ENCODE peak calls at places on chromosomes 4 and X, in eight cellular contexts. One of them, this sample, is unnamed.

GRCh38 chr4:119099227-119099910 is 36.3 kb upstream of the MYOZ2 start:
- DNase-seq in HepG2: no peak
- DNase-seq in sigmoid colon: no peak
- DNase-seq in GM12878: no peak
- DNase-seq in suprapubic skin: no peak
- DNase-seq in breast epithelium: no peak
- DNase-seq in upper lobe of left lung: no peak
- DNase-seq in K562: no peak
- DNase-seq in this sample: no peak

GRCh38 chr4:16125571-16126445 is 42.0 kb upstream of the PROM1 start:
- DNase-seq in upper lobe of left lung: no peak
- DNase-seq in GM12878: no peak
- DNase-seq in HepG2: no peak
- DNase-seq in sigmoid colon: no peak
- DNase-seq in suprapubic skin: no peak
- DNase-seq in K562: no peak
- DNase-seq in breast epithelium: no peak
- DNase-seq in this sample: no peak

GRCh38 chr4:47711183-47711582 is 126.7 kb downstream of the CORIN start:
- DNase-seq in upper lobe of left lung: no peak
- DNase-seq in K562: no peak
- DNase-seq in HepG2: no peak
- DNase-seq in breast epithelium: no peak
- DNase-seq in sigmoid colon: no peak
- DNase-seq in suprapubic skin: no peak
- DNase-seq in GM12878: no peak
- DNase-seq in this sample: no peak

GRCh38 chrX:47637546-47638195 is 7.9 kb upstream of the CFP start:
- DNase-seq in breast epithelium: no peak
- DNase-seq in suprapubic skin: no peak
- DNase-seq in K562: peak
- DNase-seq in HepG2: no peak
- DNase-seq in GM12878: no peak
- DNase-seq in upper lobe of left lung: peak
- DNase-seq in sigmoid colon: no peak
- DNase-seq in this sample: peak

GRCh38 chr4:95153182-95153581 is 395.4 kb downstream of the BMPR1B start:
- DNase-seq in sigmoid colon: no peak
- DNase-seq in suprapubic skin: no peak
- DNase-seq in upper lobe of left lung: no peak
- DNase-seq in HepG2: no peak
- DNase-seq in GM12878: no peak
- DNase-seq in K562: no peak
- DNase-seq in breast epithelium: no peak
- DNase-seq in this sample: no peak

GRCh38 chr4:147733614-147734344 is 1.9 kb downstream of the ARHGAP10 start:
- DNase-seq in HepG2: no peak
- DNase-seq in K562: no peak
- DNase-seq in sigmoid colon: no peak
- DNase-seq in upper lobe of left lung: no peak
- DNase-seq in breast epithelium: no peak
- DNase-seq in GM12878: no peak
- DNase-seq in suprapubic skin: no peak
- DNase-seq in this sample: no peak

GRCh38 chr4:108783666-108784463 is 21.0 kb upstream of the ETNPPL start:
- DNase-seq in upper lobe of left lung: no peak
- DNase-seq in sigmoid colon: no peak
- DNase-seq in breast epithelium: no peak
- DNase-seq in suprapubic skin: no peak
- DNase-seq in GM12878: no peak
- DNase-seq in K562: no peak
- DNase-seq in HepG2: peak
- DNase-seq in this sample: no peak

GRCh38 chrX:72120798-72121197 is 10.9 kb downstream of the RTL5 start:
- DNase-seq in HepG2: no peak
- DNase-seq in GM12878: no peak
- DNase-seq in K562: no peak
- DNase-seq in breast epithelium: no peak
- DNase-seq in upper lobe of left lung: no peak
- DNase-seq in sigmoid colon: peak
- DNase-seq in suprapubic skin: no peak
- DNase-seq in this sample: no peak

GRCh38 chrX:119758682-119759332 is 419 bp downstream of the SOWAHD start:
- DNase-seq in suprapubic skin: no peak
- DNase-seq in K562: peak
- DNase-seq in upper lobe of left lung: peak
- DNase-seq in sigmoid colon: no peak
- DNase-seq in breast epithelium: no peak
- DNase-seq in HepG2: no peak
- DNase-seq in GM12878: no peak
- DNase-seq in this sample: peak

GRCh38 chr4:166594326-166594946 is 639.9 kb downstream of the SPOCK3 start:
- DNase-seq in suprapubic skin: no peak
- DNase-seq in upper lobe of left lung: no peak
- DNase-seq in HepG2: peak
- DNase-seq in GM12878: peak
- DNase-seq in breast epithelium: no peak
- DNase-seq in sigmoid colon: no peak
- DNase-seq in K562: no peak
- DNase-seq in this sample: peak

GRCh38 chrX:151697537-151697936 is 2.3 kb downstream of the PRRG3 start:
- DNase-seq in breast epithelium: no peak
- DNase-seq in GM12878: no peak
- DNase-seq in K562: no peak
- DNase-seq in HepG2: no peak
- DNase-seq in upper lobe of left lung: no peak
- DNase-seq in sigmoid colon: peak
- DNase-seq in suprapubic skin: no peak
- DNase-seq in this sample: no peak

GRCh38 chr4:102794999-102795398 is 32.4 kb downstream of the UBE2D3 start:
- DNase-seq in HepG2: no peak
- DNase-seq in GM12878: no peak
- DNase-seq in suprapubic skin: no peak
- DNase-seq in breast epithelium: no peak
- DNase-seq in K562: no peak
- DNase-seq in sigmoid colon: no peak
- DNase-seq in upper lobe of left lung: no peak
- DNase-seq in this sample: no peak

GRCh38 chrX:118853596-118853995 is 30.0 kb downstream of the ZCCHC12 start:
- DNase-seq in GM12878: no peak
- DNase-seq in breast epithelium: no peak
- DNase-seq in upper lobe of left lung: no peak
- DNase-seq in suprapubic skin: no peak
- DNase-seq in sigmoid colon: no peak
- DNase-seq in K562: no peak
- DNase-seq in HepG2: no peak
- DNase-seq in this sample: no peak

GRCh38 chr4:38177792-38178665 is 217.8 kb downstream of the PTTG2 start:
- DNase-seq in upper lobe of left lung: peak
- DNase-seq in breast epithelium: no peak
- DNase-seq in GM12878: no peak
- DNase-seq in suprapubic skin: peak
- DNase-seq in sigmoid colon: peak
- DNase-seq in HepG2: no peak
- DNase-seq in K562: no peak
- DNase-seq in this sample: peak

GRCh38 chr4:152953514-152953913 is 17.4 kb downstream of the FHDC1 start:
- DNase-seq in HepG2: no peak
- DNase-seq in K562: no peak
- DNase-seq in sigmoid colon: no peak
- DNase-seq in breast epithelium: no peak
- DNase-seq in GM12878: no peak
- DNase-seq in upper lobe of left lung: no peak
- DNase-seq in suprapubic skin: no peak
- DNase-seq in this sample: no peak

GRCh38 chrX:136608295-136608933 is 39.5 kb upstream of the CD40LG start:
- DNase-seq in HepG2: no peak
- DNase-seq in suprapubic skin: no peak
- DNase-seq in upper lobe of left lung: no peak
- DNase-seq in breast epithelium: peak
- DNase-seq in GM12878: no peak
- DNase-seq in K562: no peak
- DNase-seq in sigmoid colon: peak
- DNase-seq in this sample: peak

GRCh38 chr4:98260047-98260578 is 1.1 kb upstream of the RAP1GDS1 start:
- DNase-seq in K562: no peak
- DNase-seq in suprapubic skin: peak
- DNase-seq in sigmoid colon: peak
- DNase-seq in upper lobe of left lung: peak
- DNase-seq in breast epithelium: peak
- DNase-seq in GM12878: no peak
- DNase-seq in HepG2: peak
- DNase-seq in this sample: peak

GRCh38 chrX:3443186-3443585 is 96.7 kb upstream of the MXRA5 start:
- DNase-seq in upper lobe of left lung: no peak
- DNase-seq in breast epithelium: no peak
- DNase-seq in GM12878: no peak
- DNase-seq in suprapubic skin: no peak
- DNase-seq in sigmoid colon: no peak
- DNase-seq in HepG2: no peak
- DNase-seq in K562: no peak
- DNase-seq in this sample: no peak

GRCh38 chr4:5098176-5098575 is 46.9 kb downstream of the STK32B start:
- DNase-seq in suprapubic skin: no peak
- DNase-seq in breast epithelium: no peak
- DNase-seq in sigmoid colon: no peak
- DNase-seq in K562: no peak
- DNase-seq in upper lobe of left lung: no peak
- DNase-seq in HepG2: no peak
- DNase-seq in GM12878: no peak
- DNase-seq in this sample: no peak

GRCh38 chr4:155675709-155676429 is 9.2 kb downstream of the GUCY1A1 start:
- DNase-seq in HepG2: no peak
- DNase-seq in K562: no peak
- DNase-seq in upper lobe of left lung: no peak
- DNase-seq in sigmoid colon: no peak
- DNase-seq in breast epithelium: no peak
- DNase-seq in suprapubic skin: no peak
- DNase-seq in GM12878: no peak
- DNase-seq in this sample: no peak

GRCh38 chr4:129581305-129581704 is 485.4 kb downstream of the C4orf33 start:
- DNase-seq in breast epithelium: no peak
- DNase-seq in upper lobe of left lung: no peak
- DNase-seq in HepG2: no peak
- DNase-seq in K562: no peak
- DNase-seq in sigmoid colon: no peak
- DNase-seq in suprapubic skin: no peak
- DNase-seq in GM12878: no peak
- DNase-seq in this sample: no peak

GRCh38 chr4:185535818-185536729 is 767 bp upstream of the PDLIM3 start:
- DNase-seq in GM12878: no peak
- DNase-seq in breast epithelium: no peak
- DNase-seq in suprapubic skin: no peak
- DNase-seq in sigmoid colon: peak
- DNase-seq in upper lobe of left lung: no peak
- DNase-seq in HepG2: no peak
- DNase-seq in K562: no peak
- DNase-seq in this sample: peak
- H3K4me3 ChIP-seq in GM12878: no peak
- H3K4me3 ChIP-seq in breast epithelium: peak
- H3K4me3 ChIP-seq in suprapubic skin: peak
- H3K4me3 ChIP-seq in sigmoid colon: peak
- H3K4me3 ChIP-seq in upper lobe of left lung: peak
- H3K4me3 ChIP-seq in HepG2: peak
- H3K4me3 ChIP-seq in K562: no peak
- H3K4me3 ChIP-seq in this sample: peak

GRCh38 chrX:24081661-24082154 is 27.0 kb downstream of the EIF2S3 start:
- DNase-seq in HepG2: peak
- DNase-seq in GM12878: no peak
- DNase-seq in upper lobe of left lung: peak
- DNase-seq in suprapubic skin: no peak
- DNase-seq in sigmoid colon: peak
- DNase-seq in K562: no peak
- DNase-seq in breast epithelium: peak
- DNase-seq in this sample: peak
- TF ChIP-seq POLR2AphosphoS5 in HepG2: no peak
- TF ChIP-seq POLR2AphosphoS5 in GM12878: no peak
- TF ChIP-seq POLR2AphosphoS5 in upper lobe of left lung: no peak
- TF ChIP-seq POLR2AphosphoS5 in suprapubic skin: no peak
- TF ChIP-seq POLR2AphosphoS5 in sigmoid colon: no peak
- TF ChIP-seq POLR2AphosphoS5 in K562: no peak
- TF ChIP-seq POLR2AphosphoS5 in breast epithelium: no peak
- TF ChIP-seq POLR2AphosphoS5 in this sample: no peak

GRCh38 chr4:113645288-113645687 is 116.2 kb downstream of the CAMK2D start:
- DNase-seq in GM12878: no peak
- DNase-seq in HepG2: no peak
- DNase-seq in suprapubic skin: no peak
- DNase-seq in upper lobe of left lung: no peak
- DNase-seq in K562: no peak
- DNase-seq in sigmoid colon: no peak
- DNase-seq in breast epithelium: no peak
- DNase-seq in this sample: no peak

GRCh38 chr4:113645771-113646455 is 115.6 kb downstream of the CAMK2D start:
- DNase-seq in K562: no peak
- DNase-seq in sigmoid colon: no peak
- DNase-seq in upper lobe of left lung: no peak
- DNase-seq in suprapubic skin: no peak
- DNase-seq in HepG2: peak
- DNase-seq in GM12878: no peak
- DNase-seq in breast epithelium: no peak
- DNase-seq in this sample: peak

GRCh38 chr4:113643505-113643904 is 118.0 kb downstream of the CAMK2D start:
- DNase-seq in GM12878: no peak
- DNase-seq in breast epithelium: no peak
- DNase-seq in upper lobe of left lung: no peak
- DNase-seq in suprapubic skin: no peak
- DNase-seq in HepG2: no peak
- DNase-seq in sigmoid colon: no peak
- DNase-seq in K562: no peak
- DNase-seq in this sample: no peak

GRCh38 chr4:113646456-113646809 is 115.1 kb downstream of the CAMK2D start:
- DNase-seq in GM12878: no peak
- DNase-seq in sigmoid colon: no peak
- DNase-seq in K562: no peak
- DNase-seq in breast epithelium: no peak
- DNase-seq in upper lobe of left lung: no peak
- DNase-seq in HepG2: no peak
- DNase-seq in suprapubic skin: no peak
- DNase-seq in this sample: peak

DNA sequence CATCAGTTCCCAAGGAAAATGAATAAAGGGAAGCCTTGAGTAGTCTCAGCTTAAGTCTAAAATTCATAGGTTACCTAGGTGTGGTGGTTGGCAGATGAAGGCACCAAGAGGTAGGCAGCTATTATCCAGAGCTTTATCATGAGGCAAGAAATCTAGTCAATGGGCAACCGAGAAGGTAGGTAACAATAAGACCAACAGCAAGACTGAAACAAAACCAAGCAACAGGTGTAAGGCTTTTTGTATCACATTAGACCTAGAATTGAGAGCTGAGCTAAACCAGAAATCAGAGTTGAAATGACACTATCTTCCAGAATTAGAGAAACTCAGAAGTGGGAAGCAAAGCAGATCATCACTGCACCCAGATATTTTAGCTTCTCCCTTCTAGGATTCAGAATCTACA is 117.1 kb downstream of the CAMK2D start:
- DNase-seq in sigmoid colon: no peak
- DNase-seq in breast epithelium: no peak
- DNase-seq in K562: no peak
- DNase-seq in GM12878: no peak
- DNase-seq in HepG2: no peak
- DNase-seq in upper lobe of left lung: no peak
- DNase-seq in suprapubic skin: no peak
- DNase-seq in this sample: no peak
- H3K27ac ChIP-seq in sigmoid colon: no peak
- H3K27ac ChIP-seq in breast epithelium: no peak
- H3K27ac ChIP-seq in K562: no peak
- H3K27ac ChIP-seq in GM12878: no peak
- H3K27ac ChIP-seq in HepG2: peak
- H3K27ac ChIP-seq in upper lobe of left lung: no peak
- H3K27ac ChIP-seq in suprapubic skin: no peak
- H3K27ac ChIP-seq in this sample: peak

GRCh38 chr4:158051401-158052235 is 121.2 kb downstream of the GASK1B start:
- DNase-seq in suprapubic skin: no peak
- DNase-seq in breast epithelium: no peak
- DNase-seq in sigmoid colon: peak
- DNase-seq in HepG2: no peak
- DNase-seq in upper lobe of left lung: no peak
- DNase-seq in K562: no peak
- DNase-seq in GM12878: no peak
- DNase-seq in this sample: no peak
- H3K4me3 ChIP-seq in suprapubic skin: no peak
- H3K4me3 ChIP-seq in breast epithelium: no peak
- H3K4me3 ChIP-seq in sigmoid colon: no peak
- H3K4me3 ChIP-seq in HepG2: no peak
- H3K4me3 ChIP-seq in upper lobe of left lung: no peak
- H3K4me3 ChIP-seq in K562: no peak
- H3K4me3 ChIP-seq in GM12878: no peak
- H3K4me3 ChIP-seq in this sample: no peak